ENCODE peak calls at places on chromosomes 13 and 19, in six cellular contexts. One of them, this sample, is unnamed.

GRCh38 chr13:50130686-50131051 is 115.4 kb downstream of the KCNRG start:
- DNase-seq in neural progenitor cell: peak
- DNase-seq in PC-3: peak
- DNase-seq in SK-N-SH: peak
- DNase-seq in MM.1S: peak
- DNase-seq in hepatocyte: peak
- DNase-seq in this sample: peak

GRCh38 chr13:48222358-48223015 is 10.5 kb upstream of the ITM2B start:
- DNase-seq in SK-N-SH: no peak
- DNase-seq in PC-3: no peak
- DNase-seq in neural progenitor cell: no peak
- DNase-seq in hepatocyte: no peak
- DNase-seq in MM.1S: no peak
- DNase-seq in this sample: no peak

GRCh38 chr13:27661017-27661416 is 39.3 kb downstream of the POLR1D start:
- DNase-seq in MM.1S: no peak
- DNase-seq in hepatocyte: no peak
- DNase-seq in SK-N-SH: no peak
- DNase-seq in neural progenitor cell: no peak
- DNase-seq in PC-3: no peak
- DNase-seq in this sample: no peak

GRCh38 chr19:7575426-7576040 is 20.1 kb upstream of the CAMSAP3 start:
- DNase-seq in MM.1S: no peak
- DNase-seq in hepatocyte: no peak
- DNase-seq in neural progenitor cell: no peak
- DNase-seq in SK-N-SH: no peak
- DNase-seq in PC-3: peak
- DNase-seq in this sample: no peak

GRCh38 chr19:5687360-5688198 is 2.5 kb upstream of the RPL36 start:
- DNase-seq in neural progenitor cell: no peak
- DNase-seq in PC-3: no peak
- DNase-seq in SK-N-SH: peak
- DNase-seq in MM.1S: no peak
- DNase-seq in hepatocyte: no peak
- DNase-seq in this sample: no peak

GRCh38 chr19:5507056-5507624 is 51.9 kb downstream of the ZNRF4 start:
- DNase-seq in SK-N-SH: no peak
- DNase-seq in neural progenitor cell: no peak
- DNase-seq in MM.1S: no peak
- DNase-seq in PC-3: no peak
- DNase-seq in hepatocyte: no peak
- DNase-seq in this sample: no peak

GRCh38 chr13:69951412-69951811 is 156.2 kb upstream of the ATXN8OS start:
- DNase-seq in neural progenitor cell: no peak
- DNase-seq in SK-N-SH: no peak
- DNase-seq in hepatocyte: no peak
- DNase-seq in MM.1S: no peak
- DNase-seq in PC-3: no peak
- DNase-seq in this sample: no peak

GRCh38 chr13:112885782-112886268 is 83.2 kb upstream of the MCF2L start:
- DNase-seq in hepatocyte: peak
- DNase-seq in SK-N-SH: peak
- DNase-seq in neural progenitor cell: peak
- DNase-seq in MM.1S: no peak
- DNase-seq in PC-3: peak
- DNase-seq in this sample: no peak

GRCh38 chr13:111204438-111205177 is 89.5 kb downstream of the ARHGEF7 start:
- DNase-seq in hepatocyte: peak
- DNase-seq in MM.1S: no peak
- DNase-seq in PC-3: no peak
- DNase-seq in neural progenitor cell: peak
- DNase-seq in SK-N-SH: peak
- DNase-seq in this sample: no peak

GRCh38 chr19:5935473-5936307 is 21.6 kb downstream of the CAPS start:
- DNase-seq in SK-N-SH: peak
- DNase-seq in PC-3: no peak
- DNase-seq in MM.1S: no peak
- DNase-seq in hepatocyte: no peak
- DNase-seq in neural progenitor cell: no peak
- DNase-seq in this sample: no peak

GRCh38 chr19:4508698-4509097 is 9.6 kb downstream of the PLIN4 start:
- DNase-seq in hepatocyte: no peak
- DNase-seq in PC-3: no peak
- DNase-seq in SK-N-SH: no peak
- DNase-seq in neural progenitor cell: no peak
- DNase-seq in MM.1S: no peak
- DNase-seq in this sample: no peak

GRCh38 chr19:33217881-33218280 is 7.8 kb downstream of the SLC7A10 start:
- DNase-seq in hepatocyte: no peak
- DNase-seq in PC-3: no peak
- DNase-seq in neural progenitor cell: peak
- DNase-seq in SK-N-SH: no peak
- DNase-seq in MM.1S: no peak
- DNase-seq in this sample: no peak

GRCh38 chr19:1655131-1655981 is 2.9 kb upstream of the TCF3 start:
- DNase-seq in MM.1S: no peak
- DNase-seq in neural progenitor cell: no peak
- DNase-seq in hepatocyte: peak
- DNase-seq in SK-N-SH: no peak
- DNase-seq in PC-3: no peak
- DNase-seq in this sample: no peak

GRCh38 chr19:2394054-2394668 is 33.2 kb downstream of the TIMM13 start:
- DNase-seq in neural progenitor cell: no peak
- DNase-seq in SK-N-SH: no peak
- DNase-seq in MM.1S: peak
- DNase-seq in PC-3: no peak
- DNase-seq in hepatocyte: no peak
- DNase-seq in this sample: peak

GRCh38 chr13:45506811-45507210 is 42.1 kb downstream of the COG3 start:
- DNase-seq in MM.1S: no peak
- DNase-seq in PC-3: no peak
- DNase-seq in SK-N-SH: no peak
- DNase-seq in hepatocyte: no peak
- DNase-seq in neural progenitor cell: no peak
- DNase-seq in this sample: no peak

GRCh38 chr13:44259045-44260042 is 114.3 kb upstream of the SERP2 start:
- DNase-seq in hepatocyte: peak
- DNase-seq in MM.1S: no peak
- DNase-seq in PC-3: peak
- DNase-seq in SK-N-SH: peak
- DNase-seq in neural progenitor cell: no peak
- DNase-seq in this sample: peak

GRCh38 chr19:40601061-40601973 is at the start of gene LTBP4:
- DNase-seq in SK-N-SH: peak
- DNase-seq in MM.1S: peak
- DNase-seq in hepatocyte: peak
- DNase-seq in neural progenitor cell: peak
- DNase-seq in PC-3: no peak
- DNase-seq in this sample: no peak

GRCh38 chr19:36008336-36008978 is at the start of gene SYNE4:
- DNase-seq in PC-3: peak
- DNase-seq in hepatocyte: peak
- DNase-seq in MM.1S: no peak
- DNase-seq in neural progenitor cell: peak
- DNase-seq in SK-N-SH: no peak
- DNase-seq in this sample: no peak

GRCh38 chr13:86838411-86839120 is 832.6 kb upstream of the SLITRK5 start:
- DNase-seq in SK-N-SH: no peak
- DNase-seq in hepatocyte: no peak
- DNase-seq in neural progenitor cell: no peak
- DNase-seq in PC-3: no peak
- DNase-seq in MM.1S: no peak
- DNase-seq in this sample: no peak

GRCh38 chr19:55546822-55547614 is 1.7 kb upstream of the SBK3 start:
- DNase-seq in neural progenitor cell: peak
- DNase-seq in MM.1S: no peak
- DNase-seq in hepatocyte: peak
- DNase-seq in SK-N-SH: no peak
- DNase-seq in PC-3: peak
- DNase-seq in this sample: no peak

GRCh38 chr19:17755977-17756670 is 4.8 kb downstream of the FCHO1 start:
- DNase-seq in PC-3: peak
- DNase-seq in neural progenitor cell: peak
- DNase-seq in MM.1S: no peak
- DNase-seq in SK-N-SH: peak
- DNase-seq in hepatocyte: peak
- DNase-seq in this sample: peak

GRCh38 chr19:49658566-49659442 is 6.9 kb downstream of the IRF3 start:
- DNase-seq in hepatocyte: no peak
- DNase-seq in SK-N-SH: no peak
- DNase-seq in PC-3: no peak
- DNase-seq in neural progenitor cell: no peak
- DNase-seq in MM.1S: no peak
- DNase-seq in this sample: no peak

GRCh38 chr13:42740753-42741152 is 40.6 kb upstream of the FAM216B start:
- DNase-seq in PC-3: peak
- DNase-seq in neural progenitor cell: no peak
- DNase-seq in SK-N-SH: peak
- DNase-seq in hepatocyte: peak
- DNase-seq in MM.1S: no peak
- DNase-seq in this sample: no peak

GRCh38 chr19:42267644-42268141 is 1.4 kb upstream of the CIC start:
- DNase-seq in PC-3: no peak
- DNase-seq in MM.1S: peak
- DNase-seq in neural progenitor cell: no peak
- DNase-seq in SK-N-SH: no peak
- DNase-seq in hepatocyte: peak
- DNase-seq in this sample: no peak

GRCh38 chr19:38693380-38694223 is 46.2 kb downstream of the ACTN4 start:
- DNase-seq in SK-N-SH: no peak
- DNase-seq in hepatocyte: no peak
- DNase-seq in PC-3: peak
- DNase-seq in neural progenitor cell: peak
- DNase-seq in MM.1S: peak
- DNase-seq in this sample: peak

GRCh38 chr13:112690242-112690943 is 555 bp downstream of the ATP11A start:
- DNase-seq in PC-3: no peak
- DNase-seq in neural progenitor cell: peak
- DNase-seq in MM.1S: peak
- DNase-seq in SK-N-SH: peak
- DNase-seq in hepatocyte: peak
- DNase-seq in this sample: peak

GRCh38 chr19:17214531-17215124 is 529 bp upstream of the USE1 start:
- DNase-seq in PC-3: no peak
- DNase-seq in neural progenitor cell: no peak
- DNase-seq in SK-N-SH: peak
- DNase-seq in hepatocyte: peak
- DNase-seq in MM.1S: no peak
- DNase-seq in this sample: no peak

GRCh38 chr19:15015946-15016542 is 33.2 kb upstream of the CASP14 start:
- DNase-seq in SK-N-SH: no peak
- DNase-seq in hepatocyte: peak
- DNase-seq in PC-3: peak
- DNase-seq in neural progenitor cell: peak
- DNase-seq in MM.1S: no peak
- DNase-seq in this sample: peak

GRCh38 chr19:57052102-57052501 is 67.7 kb upstream of the USP29 start:
- DNase-seq in hepatocyte: no peak
- DNase-seq in PC-3: no peak
- DNase-seq in SK-N-SH: no peak
- DNase-seq in neural progenitor cell: no peak
- DNase-seq in MM.1S: no peak
- DNase-seq in this sample: no peak

GRCh38 chr19:30473334-30473867 is 101.2 kb downstream of the ZNF536 start:
- DNase-seq in hepatocyte: no peak
- DNase-seq in SK-N-SH: no peak
- DNase-seq in MM.1S: no peak
- DNase-seq in neural progenitor cell: no peak
- DNase-seq in PC-3: no peak
- DNase-seq in this sample: no peak
- TF ChIP-seq EZH2phosphoT487 in hepatocyte: no peak
- TF ChIP-seq EZH2phosphoT487 in SK-N-SH: no peak
- TF ChIP-seq EZH2phosphoT487 in MM.1S: no peak
- TF ChIP-seq EZH2phosphoT487 in neural progenitor cell: no peak
- TF ChIP-seq EZH2phosphoT487 in PC-3: no peak
- TF ChIP-seq EZH2phosphoT487 in this sample: no peak

DNA sequence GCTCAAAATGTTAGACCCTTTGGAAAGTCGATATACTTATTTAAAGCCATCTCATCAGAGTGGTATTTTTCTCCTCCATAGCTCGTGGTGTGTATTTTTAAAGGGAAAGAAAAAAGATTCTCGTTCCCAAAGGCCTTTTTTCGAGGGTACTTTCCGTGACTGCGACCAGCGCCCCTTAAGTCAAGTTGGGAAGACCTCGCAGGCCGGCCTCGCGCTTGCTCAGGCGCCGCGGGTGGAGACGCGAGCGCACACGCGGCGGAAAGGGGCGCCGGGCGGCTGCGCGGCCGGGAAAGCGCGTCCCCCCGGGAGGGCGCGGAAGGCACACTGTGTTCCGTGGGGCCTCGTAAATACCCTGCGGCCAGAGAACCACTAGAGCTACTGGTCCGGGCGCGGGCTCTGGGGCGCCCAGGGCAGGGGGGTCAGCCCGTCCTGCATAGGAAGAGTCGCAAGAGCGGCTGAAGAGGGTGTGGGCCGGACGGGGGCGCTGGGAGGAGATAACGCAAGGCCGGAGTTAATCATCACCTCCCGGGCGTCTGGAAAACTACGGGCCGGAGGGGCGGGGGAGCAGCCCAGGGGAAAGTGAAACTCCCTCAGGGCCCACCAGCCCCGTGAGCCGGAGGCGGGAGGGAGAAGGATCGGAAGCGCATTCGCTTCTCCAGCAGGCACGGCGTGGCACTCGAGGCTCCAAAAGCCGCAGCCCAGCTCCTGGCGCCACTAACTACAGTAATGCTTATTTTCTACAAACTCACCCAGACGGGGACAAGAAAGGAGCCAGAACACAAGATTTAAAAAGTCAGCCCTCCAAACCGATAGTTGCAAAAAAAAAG is 1.2 kb upstream of the WBP4 start:
- DNase-seq in PC-3: peak
- DNase-seq in MM.1S: peak
- DNase-seq in neural progenitor cell: peak
- DNase-seq in SK-N-SH: peak
- DNase-seq in hepatocyte: peak
- DNase-seq in this sample: peak
- TF ChIP-seq CTCF in PC-3: peak
- TF ChIP-seq CTCF in MM.1S: peak
- TF ChIP-seq CTCF in neural progenitor cell: peak
- TF ChIP-seq CTCF in SK-N-SH: peak
- TF ChIP-seq CTCF in hepatocyte: peak
- TF ChIP-seq CTCF in this sample: peak

DNA sequence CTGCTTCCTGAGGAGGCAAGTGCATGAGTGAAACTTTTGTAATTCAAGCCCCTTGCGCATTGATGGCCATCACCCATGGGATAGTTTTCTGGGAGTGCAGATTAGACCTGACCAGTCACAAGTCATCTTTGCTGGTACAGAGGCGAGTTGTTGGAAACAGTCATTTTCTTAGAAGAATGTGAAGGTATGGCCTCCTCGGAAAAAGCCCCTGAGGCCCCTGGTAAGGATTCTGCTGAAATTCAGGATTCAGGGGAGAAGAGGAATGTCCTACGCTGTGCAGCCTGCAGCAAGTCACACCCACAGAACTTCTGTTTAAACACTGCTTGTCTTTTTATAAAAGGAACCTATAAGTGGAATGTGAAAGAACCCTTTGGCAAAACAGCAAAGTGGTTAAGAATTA is 11.0 kb upstream of the SPART start:
- DNase-seq in PC-3: no peak
- DNase-seq in MM.1S: no peak
- DNase-seq in hepatocyte: no peak
- DNase-seq in SK-N-SH: no peak
- DNase-seq in neural progenitor cell: no peak
- DNase-seq in this sample: no peak
- TF ChIP-seq EZH2phosphoT487 in PC-3: no peak
- TF ChIP-seq EZH2phosphoT487 in MM.1S: no peak
- TF ChIP-seq EZH2phosphoT487 in hepatocyte: no peak
- TF ChIP-seq EZH2phosphoT487 in SK-N-SH: no peak
- TF ChIP-seq EZH2phosphoT487 in neural progenitor cell: no peak
- TF ChIP-seq EZH2phosphoT487 in this sample: no peak

GRCh38 chr13:96984061-96984508 is 10.2 kb downstream of the OXGR1 start:
- DNase-seq in hepatocyte: peak
- DNase-seq in SK-N-SH: peak
- DNase-seq in neural progenitor cell: peak
- DNase-seq in PC-3: peak
- DNase-seq in MM.1S: peak
- DNase-seq in this sample: no peak
- TF ChIP-seq CTCF in hepatocyte: peak
- TF ChIP-seq CTCF in SK-N-SH: no peak
- TF ChIP-seq CTCF in neural progenitor cell: peak
- TF ChIP-seq CTCF in PC-3: peak
- TF ChIP-seq CTCF in MM.1S: peak
- TF ChIP-seq CTCF in this sample: peak